ENCODE peak calls at places on chromosomes 2 and 18, in six cellular contexts. One of them, this sample, is unnamed.

GRCh38 chr2:141554810-141555209 is 576.0 kb downstream of the LRP1B start:
- DNase-seq in epithelial cell of prostate: no peak
- DNase-seq in effector memory CD8-positive, alpha-beta T cell: no peak
- DNase-seq in colonic mucosa: no peak
- DNase-seq in NCI-H1105: no peak
- DNase-seq in AG10803: peak; percentile 37
- DNase-seq in this sample: no peak

GRCh38 chr2:186733414-186733813 is 39.6 kb downstream of the FAM171B start:
- DNase-seq in epithelial cell of prostate: no peak
- DNase-seq in effector memory CD8-positive, alpha-beta T cell: no peak
- DNase-seq in colonic mucosa: no peak
- DNase-seq in NCI-H1105: no peak
- DNase-seq in AG10803: no peak
- DNase-seq in this sample: no peak

GRCh38 chr18:5890606-5891360 is 4.5 kb downstream of the TMEM200C start:
- DNase-seq in epithelial cell of prostate: no peak
- DNase-seq in effector memory CD8-positive, alpha-beta T cell: no peak
- DNase-seq in colonic mucosa: peak; percentile 29
- DNase-seq in NCI-H1105: peak; percentile 32
- DNase-seq in AG10803: no peak
- DNase-seq in this sample: no peak

GRCh38 chr2:16013571-16013970 is 73.2 kb downstream of the MYCN start:
- DNase-seq in epithelial cell of prostate: no peak
- DNase-seq in effector memory CD8-positive, alpha-beta T cell: no peak
- DNase-seq in colonic mucosa: peak; percentile 27
- DNase-seq in NCI-H1105: no peak
- DNase-seq in AG10803: no peak
- DNase-seq in this sample: no peak

GRCh38 chr2:36287363-36288275 is 68.0 kb upstream of the CRIM1 start:
- DNase-seq in epithelial cell of prostate: peak; percentile 22
- DNase-seq in effector memory CD8-positive, alpha-beta T cell: no peak
- DNase-seq in colonic mucosa: no peak
- DNase-seq in NCI-H1105: no peak
- DNase-seq in AG10803: no peak
- DNase-seq in this sample: no peak

GRCh38 chr2:112817082-112817481 is 19.5 kb downstream of the IL1B start:
- DNase-seq in epithelial cell of prostate: no peak
- DNase-seq in effector memory CD8-positive, alpha-beta T cell: no peak
- DNase-seq in colonic mucosa: no peak
- DNase-seq in NCI-H1105: no peak
- DNase-seq in AG10803: no peak
- DNase-seq in this sample: no peak

GRCh38 chr2:238596571-238597551 is 170.1 kb downstream of the ASB1 start:
- DNase-seq in epithelial cell of prostate: peak; percentile 48
- DNase-seq in effector memory CD8-positive, alpha-beta T cell: no peak
- DNase-seq in colonic mucosa: no peak
- DNase-seq in NCI-H1105: no peak
- DNase-seq in AG10803: peak; percentile 96
- DNase-seq in this sample: no peak

GRCh38 chr2:8754056-8754790 is 72.4 kb downstream of the ID2 start:
- DNase-seq in epithelial cell of prostate: no peak
- DNase-seq in effector memory CD8-positive, alpha-beta T cell: no peak
- DNase-seq in colonic mucosa: no peak
- DNase-seq in NCI-H1105: peak; percentile 31
- DNase-seq in AG10803: peak; percentile 50
- DNase-seq in this sample: no peak

GRCh38 chr2:179272406-179273192 is 8.0 kb upstream of the SESTD1 start:
- DNase-seq in epithelial cell of prostate: no peak
- DNase-seq in effector memory CD8-positive, alpha-beta T cell: no peak
- DNase-seq in colonic mucosa: no peak
- DNase-seq in NCI-H1105: no peak
- DNase-seq in AG10803: peak; percentile 73
- DNase-seq in this sample: no peak

GRCh38 chr2:100194951-100195350 is 52.6 kb upstream of the AFF3 start:
- DNase-seq in epithelial cell of prostate: no peak
- DNase-seq in effector memory CD8-positive, alpha-beta T cell: no peak
- DNase-seq in colonic mucosa: no peak
- DNase-seq in NCI-H1105: no peak
- DNase-seq in AG10803: no peak
- DNase-seq in this sample: no peak